ENCODE peak calls at places on chromosomes 11 and 22, in nine cellular contexts. Z is activated CD4-positive, alpha-beta T cell treated with anti-CD3 and anti-CD28 coated beads, Interleukin-2, amount 50 U/mL, for 48 hours; O is iPS DF 19.7; L is AML-193; W is mucosa of gallbladder; B is activated T-cell treated with anti-CD3 and anti-CD28 coated beads for 1 hour; C is left lobe of liver; D is NCI-H1417; A is GM18507. F is an unnamed sample.

GRCh38 chr11:90124371-90124770 is 10.1 kb upstream of the NAALAD2 start:
- DNase-seq in B (no peak), A (no peak), C (no peak), Z (no peak), D (no peak), W (no peak), L (no peak), O (no peak), F (no peak)

GRCh38 chr22:39543095-39543494 is 10.5 kb upstream of the RPS19BP1 start:
- DNase-seq in O (no peak), Z (peak), L (peak), D (no peak), A (no peak), B (no peak), W (no peak), C (no peak), F (no peak)

GRCh38 chr11:110762596-110762995 is 50.4 kb upstream of the ARHGAP20 start:
- DNase-seq in D (no peak), C (no peak), L (no peak), B (no peak), W (no peak), A (no peak), Z (no peak), O (no peak), F (no peak)

GRCh38 chr22:41725510-41726110 is 26.3 kb downstream of the MEI1 start:
- DNase-seq in O (no peak), L (no peak), W (no peak), C (no peak), D (no peak), A (no peak), Z (no peak), B (no peak), F (no peak)

GRCh38 chr11:61693897-61694840 is 14.0 kb downstream of the DAGLA start:
- DNase-seq in D (peak), L (no peak), W (peak), C (no peak), B (no peak), A (no peak), Z (no peak), O (no peak), F (no peak)

GRCh38 chr11:126310229-126310991 is 6.5 kb downstream of the DCPS start:
- DNase-seq in D (peak), Z (peak), W (peak), C (peak), B (peak), L (peak), O (peak), A (no peak), F (peak)

GRCh38 chr11:77779935-77780334 is 40.6 kb downstream of the RSF1 start:
- DNase-seq in B (no peak), D (no peak), O (peak), Z (no peak), L (no peak), W (no peak), C (no peak), A (no peak), F (peak)

GRCh38 chr22:39090426-39091064 is 6.5 kb upstream of the APOBEC3H start:
- DNase-seq in Z (peak), A (no peak), O (no peak), D (no peak), L (no peak), C (no peak), B (peak), W (peak), F (no peak)

GRCh38 chr11:116515666-116516184 is 257.1 kb downstream of the BUD13 start:
- DNase-seq in D (peak), Z (no peak), A (no peak), C (no peak), W (no peak), L (no peak), B (no peak), O (no peak), F (no peak)

GRCh38 chr22:44444341-44445306 is 53.4 kb downstream of the RTL6 start:
- DNase-seq in L (no peak), O (no peak), D (no peak), B (no peak), Z (no peak), A (no peak), C (no peak), W (no peak), F (peak)

GRCh38 chr22:19114984-19115552 is 7.1 kb downstream of the DGCR2 start:
- DNase-seq in L (no peak), D (no peak), W (no peak), B (no peak), Z (no peak), C (peak), A (no peak), O (no peak), F (no peak)

GRCh38 chr22:39939830-39940229 is 20.4 kb upstream of the TMA7B start:
- DNase-seq in W (no peak), B (no peak), A (no peak), D (no peak), O (no peak), C (no peak), L (no peak), Z (no peak), F (no peak)

GRCh38 chr11:113562981-113563461 is 87.8 kb upstream of the DRD2 start:
- DNase-seq in B (no peak), D (no peak), A (no peak), L (no peak), O (no peak), W (no peak), Z (no peak), C (no peak), F (no peak)

GRCh38 chr11:518463-519202 is 11.6 kb upstream of the RNH1 start:
- DNase-seq in C (peak), D (peak), O (no peak), W (peak), Z (peak), L (no peak), A (peak), B (peak), F (peak)

GRCh38 chr11:60985991-60986915 is 14.8 kb downstream of the CD6 start:
- DNase-seq in D (no peak), A (no peak), W (peak), L (no peak), Z (peak), B (peak), C (no peak), O (no peak), F (no peak)

GRCh38 chr11:12696911-12697581 is 22.8 kb downstream of the TEAD1 start:
- DNase-seq in W (no peak), D (peak), O (no peak), Z (no peak), A (no peak), C (no peak), L (no peak), B (no peak), F (no peak)

GRCh38 chr11:62580959-62581715 is 7.4 kb upstream of the EEF1G start:
- DNase-seq in B (no peak), A (no peak), L (no peak), Z (no peak), D (no peak), O (no peak), C (no peak), W (no peak), F (no peak)

GRCh38 chr11:117020873-117021564 is 77.2 kb downstream of the SIK3 start:
- DNase-seq in L (no peak), A (no peak), O (no peak), Z (peak), W (no peak), B (no peak), C (peak), D (no peak), F (no peak)

GRCh38 chr11:5596611-5597201 is at the start of gene TRIM6:
- DNase-seq in C (peak), Z (peak), W (peak), L (peak), O (no peak), B (no peak), A (no peak), D (no peak), F (peak)

GRCh38 chr11:70064011-70064725 is 13.9 kb upstream of the ANO1 start:
- DNase-seq in C (peak), A (no peak), D (no peak), O (no peak), W (peak), Z (no peak), B (no peak), L (no peak), F (no peak)

GRCh38 chr22:45859231-45860161 is 117.5 kb downstream of the WNT7B start:
- DNase-seq in L (no peak), Z (no peak), A (no peak), O (no peak), W (peak), D (no peak), B (no peak), C (no peak), F (no peak)

GRCh38 chr11:90784241-90784814 is 561.5 kb upstream of the CHORDC1 start:
- DNase-seq in L (no peak), B (no peak), O (no peak), Z (no peak), D (no peak), C (no peak), W (no peak), A (no peak), F (no peak)

GRCh38 chr22:44523981-44524759 is 26.1 kb upstream of the RTL6 start:
- DNase-seq in L (no peak), B (no peak), D (no peak), C (peak), W (peak), Z (no peak), O (no peak), A (no peak), F (no peak)

GRCh38 chr22:45731041-45731797 is 59.6 kb downstream of the ATXN10 start:
- DNase-seq in W (no peak), A (no peak), L (no peak), B (no peak), C (no peak), Z (no peak), O (no peak), D (no peak), F (no peak)

GRCh38 chr11:58577441-58578135 is 1.3 kb upstream of the ZFP91 start:
- DNase-seq in W (peak), D (no peak), C (no peak), O (no peak), Z (peak), A (no peak), L (peak), B (peak), F (no peak)

GRCh38 chr11:47185305-47186075 is 744 bp downstream of the PACSIN3 start:
- DNase-seq in B (no peak), A (no peak), C (peak), Z (peak), L (no peak), W (no peak), O (no peak), D (no peak), F (no peak)